ENCODE peak calls at places on chromosomes 3 and 15, in ten cellular contexts. C is WERI-Rb-1, S is heart left ventricle, H is tibial artery, K is aorta, O is adrenal gland, Q is spleen, V is psoas muscle, M is pancreas, I is K562. U is an unnamed sample.

GRCh38 chr3:37712918-37713819 is 148.5 kb upstream of the CTDSPL start:
- DNase-seq in H (no peak), Q (no peak), K (peak; percentile 63), I (no peak), S (peak; percentile 32), O (peak; percentile 42), V (no peak), M (no peak), C (no peak), U (no peak)

GRCh38 chr3:29280675-29281264 is at the start of gene RBMS3:
- DNase-seq in M (peak; percentile 53), K (peak; percentile 95), V (peak; percentile 92), I (no peak), C (peak; percentile 70), Q (peak; percentile 81), O (peak; percentile 91), H (peak; percentile 94), S (peak; percentile 93), U (peak; percentile 91)

GRCh38 chr3:115428825-115429224 is 194.5 kb upstream of the GAP43 start:
- DNase-seq in C (no peak), O (peak; percentile 52), M (no peak), V (no peak), S (no peak), K (no peak), Q (no peak), I (no peak), H (no peak), U (no peak)

GRCh38 chr3:47762233-47762632 is 19.5 kb downstream of the SMARCC1 start:
- DNase-seq in M (no peak), V (no peak), S (no peak), I (peak; percentile 72), O (no peak), Q (no peak), K (no peak), H (no peak), C (no peak), U (no peak)

GRCh38 chr3:141103503-141103902 is 52.4 kb downstream of the SPSB4 start:
- DNase-seq in H (no peak), V (no peak), C (no peak), M (no peak), O (no peak), S (no peak), I (no peak), K (no peak), Q (no peak), U (no peak)

GRCh38 chr3:35638640-35639250 is 580 bp upstream of the ARPP21 start:
- DNase-seq in O (no peak), V (no peak), M (no peak), S (no peak), H (no peak), K (no peak), Q (no peak), C (no peak), I (no peak), U (no peak)

GRCh38 chr3:13408890-13409289 is 11.2 kb downstream of the NUP210 start:
- DNase-seq in M (no peak), S (no peak), V (no peak), I (no peak), H (no peak), K (no peak), Q (no peak), O (no peak), C (no peak), U (no peak)

GRCh38 chr3:195082811-195083210 is 188.1 kb downstream of the XXYLT1 start:
- DNase-seq in K (peak; percentile 27), S (no peak), I (no peak), M (no peak), O (no peak), C (no peak), Q (peak; percentile 62), V (peak; percentile 18), H (no peak), U (no peak)

GRCh38 chr3:112818289-112818688 is 28.4 kb downstream of the CD200R1L start:
- DNase-seq in O (no peak), M (no peak), H (no peak), S (no peak), V (no peak), I (no peak), K (no peak), C (no peak), Q (no peak), U (no peak)

GRCh38 chr3:197567900-197568685 is 12.3 kb upstream of the BDH1 start:
- DNase-seq in V (no peak), S (no peak), C (no peak), I (no peak), K (no peak), Q (no peak), O (no peak), H (no peak), M (no peak), U (no peak)
- H3K27ac ChIP-seq in V (no peak overlapping the region), S (no peak overlapping the region), C (no peak overlapping the region), I (no peak overlapping the region), K (no peak overlapping the region), Q (no peak overlapping the region), O (no peak overlapping the region), H (no peak overlapping the region), M (no peak overlapping the region), U (no peak overlapping the region)

GRCh38 chr3:149895807-149896206 is 74.9 kb downstream of the PFN2 start:
- DNase-seq in Q (no peak), H (no peak), M (no peak), S (no peak), K (no peak), C (no peak), V (no peak), I (no peak), O (no peak), U (no peak)
- H3K27me3 ChIP-seq in Q (no peaks in the 10 kb centered on the region), H (no peaks in the 10 kb centered on the region), M (no peaks in the 10 kb centered on the region), S (no peaks in the 10 kb centered on the region), K (no peaks in the 10 kb centered on the region), C (no peaks in the 10 kb centered on the region), V (no peaks in the 10 kb centered on the region), I (no peaks in the 10 kb centered on the region), O (no peaks in the 10 kb centered on the region), U (no peaks in the 10 kb centered on the region)

DNA sequence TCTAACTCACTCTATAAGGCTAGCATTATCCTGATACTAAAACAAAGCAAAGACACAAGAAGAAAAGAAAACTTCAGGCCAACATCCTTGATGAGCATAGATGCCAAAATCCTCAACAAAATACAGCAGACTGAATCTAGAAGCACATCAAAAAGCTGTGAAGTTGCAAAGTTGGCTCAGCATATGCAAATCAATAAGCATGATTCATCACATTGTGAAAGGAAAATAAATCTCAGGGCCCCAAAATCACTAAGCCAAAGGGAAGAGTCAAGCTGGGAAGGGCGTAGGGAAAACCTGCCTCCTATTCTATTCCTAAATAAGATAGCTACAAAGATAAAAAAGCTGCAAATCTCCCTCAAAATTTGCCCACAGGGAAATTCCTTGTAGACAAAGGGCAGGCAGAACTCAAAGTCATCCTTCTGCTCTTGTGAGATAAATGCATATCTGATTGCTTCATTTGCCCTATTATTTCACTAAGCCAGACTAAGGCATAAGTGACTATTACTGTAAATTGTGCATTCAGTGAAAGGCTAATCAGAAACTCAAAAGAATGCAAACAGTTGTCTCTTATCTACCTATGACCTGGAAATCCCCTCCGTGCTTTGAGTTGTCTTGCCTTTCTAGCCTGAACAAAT is 30.4 kb upstream of the CCNL1 start:
- DNase-seq in Q (no peak), V (no peak), K (no peak), H (no peak), M (no peak), I (no peak), C (no peak), O (no peak), S (no peak), U (no peak)
- H3K9me3 ChIP-seq in Q (peaks cover 95% of the 10 kb centered on the region), V (peaks cover 7% of the 10 kb centered on the region), K (peaks cover 3% of the 10 kb centered on the region), H (peaks cover 23% of the 10 kb centered on the region), M (no peaks in the 10 kb centered on the region), I (no peaks in the 10 kb centered on the region), C (no peaks in the 10 kb centered on the region), O (peaks cover 7% of the 10 kb centered on the region), S (peaks cover 9% of the 10 kb centered on the region), U (peaks cover 14% of the 10 kb centered on the region)

DNA sequence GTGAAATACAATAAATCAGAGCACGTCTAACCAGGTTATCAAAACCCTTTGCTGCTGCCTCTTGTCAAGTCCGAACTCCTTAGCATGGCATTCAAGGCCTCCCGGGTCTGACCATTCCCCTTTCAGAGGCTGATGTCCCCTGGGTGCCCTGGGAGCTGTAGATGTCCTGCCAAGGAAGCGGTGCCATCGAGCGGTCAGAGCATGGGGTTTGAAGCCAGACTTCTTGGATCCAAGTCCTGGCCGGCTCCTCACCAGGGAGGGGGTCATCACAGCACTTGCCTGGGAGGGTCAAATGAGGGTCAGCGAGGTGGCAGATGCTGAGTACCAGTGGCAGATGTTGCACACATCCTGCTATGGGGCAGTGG is 511 bp downstream of the TF start:
- DNase-seq in S (no peak), V (no peak), K (no peak), O (no peak), C (no peak), I (no peak), H (no peak), M (no peak), Q (no peak), U (no peak)
- H3K27ac ChIP-seq in S (no peak overlapping the region), V (no peak overlapping the region), K (no peak overlapping the region), O (no peak overlapping the region), C (no peak overlapping the region), I (no peak overlapping the region), H (no peak overlapping the region), M (no peak overlapping the region), Q (no peak overlapping the region), U (no peak overlapping the region)

DNA sequence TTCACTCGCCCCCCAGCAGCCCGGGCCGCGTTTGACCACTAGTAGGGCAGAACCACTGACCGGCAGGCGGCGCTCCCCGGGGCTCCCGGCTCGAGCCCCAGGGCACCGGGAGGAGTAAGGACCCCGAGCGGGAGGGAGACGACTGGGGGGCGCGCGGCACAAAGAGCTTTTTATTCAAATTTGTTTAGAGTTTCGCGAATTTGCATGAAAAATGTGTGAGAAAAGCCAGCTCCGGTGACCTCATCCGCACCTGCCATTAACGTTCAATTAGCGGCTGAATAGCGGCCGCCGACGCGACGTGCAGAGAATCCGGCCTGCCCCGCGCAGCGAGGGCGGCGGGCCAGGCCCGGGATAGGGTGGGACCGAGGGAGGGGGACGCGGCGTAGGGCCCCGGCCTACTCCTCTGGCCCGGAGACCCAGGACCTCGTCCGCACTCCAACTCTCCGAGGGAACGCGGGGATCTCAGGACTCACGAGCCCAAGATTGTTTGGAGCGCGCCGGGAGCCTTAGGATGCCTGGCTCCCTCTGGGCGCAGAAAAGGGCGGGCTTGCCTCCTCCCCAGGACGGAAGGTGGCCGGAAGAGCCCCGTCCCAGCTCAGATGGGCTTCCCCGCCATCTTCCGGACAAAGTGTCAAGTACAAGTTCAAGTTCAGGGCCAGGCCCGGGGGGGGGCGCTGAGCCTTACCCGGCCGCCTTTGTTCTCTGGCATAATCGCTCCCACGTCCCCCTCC is 64.9 kb upstream of the POLG start:
- DNase-seq in K (no peak), I (peak; percentile 89), O (no peak), V (no peak), S (no peak), M (peak; percentile 38), Q (peak; percentile 83), H (no peak), C (peak; percentile 89), U (no peak)
- H3K27me3 ChIP-seq in K (no peaks in the 10 kb centered on the region), I (peaks cover 32% of the 10 kb centered on the region), O (peaks cover 67% of the 10 kb centered on the region), V (peaks cover 87% of the 10 kb centered on the region), S (peaks cover 60% of the 10 kb centered on the region), M (peaks cover 7% of the 10 kb centered on the region), Q (peaks cover 82% of the 10 kb centered on the region), H (peaks cover 100% of the 10 kb centered on the region), C (no peaks in the 10 kb centered on the region), U (peaks cover 65% of the 10 kb centered on the region)

GRCh38 chr3:126197343-126197742 is 17.0 kb upstream of the ALDH1L1 start:
- DNase-seq in S (no peak), H (no peak), K (no peak), V (no peak), M (no peak), O (no peak), C (no peak), Q (no peak), I (no peak), U (no peak)
- H3K9me3 ChIP-seq in S (peaks cover 7% of the 10 kb centered on the region), H (no peaks in the 10 kb centered on the region), K (no peaks in the 10 kb centered on the region), V (no peaks in the 10 kb centered on the region), M (no peaks in the 10 kb centered on the region), O (no peaks in the 10 kb centered on the region), C (peaks cover 17% of the 10 kb centered on the region), Q (peaks cover 20% of the 10 kb centered on the region), I (no peaks in the 10 kb centered on the region), U (no peaks in the 10 kb centered on the region)

GRCh38 chr3:122679467-122680291 is 960 bp upstream of the PARP14 start:
- DNase-seq in C (peak; percentile 20), Q (peak; percentile 79), I (peak; percentile 50), V (peak; percentile 51), M (peak; percentile 32), K (peak; percentile 56), O (peak; percentile 64), S (peak; percentile 40), H (peak; percentile 37), U (no peak)
- H3K27ac ChIP-seq in C (no peak overlapping the region), Q (peak overlapping the region; percentile 99), I (peak overlapping the region; percentile 80), V (peak overlapping the region; percentile 74), M (peak overlapping the region; percentile 96), K (no peak overlapping the region), O (peak overlapping the region; percentile 90), S (peak overlapping the region; percentile 95), H (peak overlapping the region; percentile 92), U (peak overlapping the region; percentile 34)